ENCODE peak calls at places on chromosomes 3 and 15, in five cellular contexts. R, D, B, V and L are unnamed samples.

GRCh38 chr3:96331341-96331740 is 483.1 kb upstream of the EPHA6 start:
- DNase-seq in V (no peak), D (no peak), R (no peak), B (no peak), L (no peak)

GRCh38 chr3:140128217-140129137 is 193.5 kb downstream of the CLSTN2 start:
- DNase-seq in R (peak; percentile 6), B (no peak), V (peak; percentile 22), D (peak; percentile 13), L (peak; percentile 63)

GRCh38 chr3:59115355-59116136 is 65.7 kb upstream of the CFAP20DC start:
- DNase-seq in D (no peak), V (no peak), B (no peak), R (peak; percentile 6), L (no peak)

GRCh38 chr15:79007066-79007465 is 62.2 kb upstream of the CTSH start:
- DNase-seq in D (no peak), B (no peak), R (peak; percentile 74), V (peak; percentile 42), L (peak; percentile 82)

GRCh38 chr3:89877230-89877629 is 769.8 kb downstream of the EPHA3 start:
- DNase-seq in D (no peak), V (no peak), R (no peak), B (no peak), L (no peak)

GRCh38 chr3:187237741-187238140 is 40.5 kb downstream of the RTP1 start:
- DNase-seq in V (no peak), R (no peak), D (no peak), B (no peak), L (no peak)

GRCh38 chr3:188113761-188114160 is 40.2 kb upstream of the LPP start:
- DNase-seq in B (no peak), R (no peak), V (no peak), D (no peak), L (no peak)

GRCh38 chr3:57659004-57659672 is 33.7 kb downstream of the DENND6A start:
- DNase-seq in V (no peak), D (no peak), B (no peak), R (peak; percentile 35), L (no peak)

GRCh38 chr3:109559389-109559788 is 222.0 kb upstream of the DPPA4 start:
- DNase-seq in R (no peak), B (no peak), V (no peak), D (no peak), L (no peak)

GRCh38 chr3:107604057-107604802 is 81.5 kb downstream of the BBX start:
- DNase-seq in D (no peak), V (no peak), R (peak; percentile 67), B (no peak), L (no peak)

DNA sequence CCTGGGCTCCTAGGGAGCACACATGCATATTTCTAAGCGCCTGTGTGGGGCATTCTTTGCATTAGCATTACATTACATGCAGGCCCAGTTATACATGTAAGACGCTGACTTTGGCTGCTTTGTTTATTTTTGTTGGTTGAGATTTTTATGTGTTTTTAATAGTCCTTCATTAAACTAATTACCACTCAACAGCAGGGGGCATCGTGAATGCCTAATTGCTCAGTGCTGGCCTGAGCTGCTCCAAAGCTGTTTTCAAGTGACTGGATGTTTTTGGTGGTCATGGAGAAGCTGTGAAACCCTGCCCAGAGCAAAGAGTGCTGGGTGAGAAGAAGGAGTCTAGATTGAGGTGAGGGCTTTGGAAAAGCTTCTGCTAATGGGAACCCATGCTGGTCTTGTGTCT is 41.5 kb downstream of the GPD1L start:
- DNase-seq in R (no peak), D (no peak), B (no peak), V (no peak), L (no peak)
- TF ChIP-seq CTCF in R (peak; percentile 12), D (no peak), B (no peak), V (no peak), L (no peak)

DNA sequence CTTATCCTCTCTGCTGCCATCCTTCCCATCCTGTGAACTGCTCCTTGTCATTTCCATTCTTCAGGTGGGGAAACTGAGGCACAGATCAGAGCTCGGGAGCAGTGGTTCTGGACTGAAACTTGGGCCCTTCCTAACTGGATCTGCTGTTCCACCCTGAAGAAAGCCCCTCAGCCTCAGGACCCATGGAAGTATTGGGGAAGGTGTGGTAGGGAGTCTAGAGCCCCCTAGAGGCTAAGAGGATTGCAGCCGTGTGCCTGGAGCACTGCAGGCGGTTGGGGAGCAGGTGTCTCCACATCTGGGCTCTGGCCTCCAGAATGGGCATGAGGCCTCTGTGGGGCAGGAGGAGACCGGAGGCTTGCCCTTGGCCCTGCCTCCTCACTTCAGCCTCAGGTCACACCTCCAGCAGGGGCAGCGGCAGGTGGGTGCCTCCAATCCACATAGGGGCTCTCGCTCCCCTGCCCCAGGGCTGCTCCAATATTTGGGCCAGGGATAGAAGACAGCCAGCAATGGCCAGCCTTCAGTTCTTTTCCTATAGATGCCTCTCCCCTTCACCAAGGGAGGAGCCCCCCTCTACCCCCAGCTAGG is 28.1 kb downstream of the DNAJB8 start:
- DNase-seq in D (no peak), R (no peak), B (no peak), V (no peak), L (no peak)
- TF ChIP-seq CTCF in D (no peak), R (peak; percentile 43), B (no peak), V (peak; percentile 42), L (peak; percentile 25)

GRCh38 chr3:81237193-81237592 is 524.3 kb downstream of the GBE1 start:
- DNase-seq in V (no peak), R (no peak), B (no peak), D (no peak), L (no peak)
- TF ChIP-seq CTCF in V (no peak), R (no peak), B (no peak), D (no peak), L (no peak)

GRCh38 chr15:71129660-71130059 is 14.4 kb downstream of the THSD4 start:
- DNase-seq in V (no peak), R (no peak), D (no peak), B (no peak), L (no peak)
- TF ChIP-seq CTCF in V (no peak), R (no peak), D (no peak), B (no peak), L (no peak)